ENCODE peak calls at places on chromosomes 4 and X, in ten cellular contexts. H, S, J, X, Z, G, E, K, R and D are unnamed samples.

GRCh38 chr4:2497931-2498330 is 29.0 kb downstream of the RNF4 start:
- DNase-seq in X (no peak), K (peak; percentile 21), S (no peak), H (no peak), G (no peak), J (no peak), R (no peak), Z (no peak), E (no peak), D (peak; percentile 57)

GRCh38 chr4:150379454-150379853 is 202.5 kb upstream of the MAB21L2 start:
- DNase-seq in X (no peak), K (no peak), E (no peak), R (no peak), S (no peak), Z (no peak), J (no peak), H (no peak), G (no peak), D (no peak)

GRCh38 chrX:103584606-103585005 is 709 bp upstream of the TCEAL4 start:
- DNase-seq in R (no peak), G (no peak), J (no peak), K (no peak), X (no peak), S (no peak), H (no peak), Z (peak; percentile 4), E (no peak), D (no peak)

GRCh38 chrX:50594788-50595187 is 124.2 kb upstream of the DGKK start:
- DNase-seq in R (no peak), J (no peak), G (no peak), S (no peak), H (no peak), K (no peak), E (no peak), Z (no peak), X (no peak), D (no peak)

GRCh38 chrX:39398973-39399268 is 597.7 kb downstream of the MID1IP1 start:
- DNase-seq in X (no peak), H (no peak), K (no peak), G (peak; percentile 15), J (no peak), R (no peak), S (no peak), Z (no peak), E (peak; percentile 35), D (peak; percentile 65)

GRCh38 chr4:98377626-98378025 is 116.4 kb downstream of the RAP1GDS1 start:
- DNase-seq in J (no peak), R (no peak), K (no peak), S (no peak), Z (no peak), H (no peak), G (no peak), X (no peak), E (no peak), D (no peak)

GRCh38 chr4:161949941-161950725 is 213.7 kb downstream of the FSTL5 start:
- DNase-seq in K (no peak), G (no peak), X (no peak), R (no peak), S (no peak), H (no peak), Z (no peak), J (no peak), E (no peak), D (no peak)

GRCh38 chrX:49041683-49042529 is 1.3 kb downstream of the TFE3 start:
- DNase-seq in Z (peak; percentile 42), J (no peak), K (no peak), H (no peak), X (no peak), S (no peak), R (no peak), E (no peak), G (peak; percentile 17), D (peak; percentile 6)

GRCh38 chr4:180635276-180635675 is 1607.9 kb upstream of the TENM3 start:
- DNase-seq in S (no peak), J (no peak), R (no peak), X (no peak), G (no peak), E (no peak), Z (no peak), K (no peak), H (no peak), D (no peak)

GRCh38 chr4:3232001-3232400 is 17.0 kb upstream of the MSANTD1 start:
- DNase-seq in K (no peak), S (no peak), Z (no peak), X (no peak), R (no peak), H (no peak), E (no peak), G (no peak), J (no peak), D (no peak)

GRCh38 chr4:30716671-30717207 is 3.4 kb upstream of the PCDH7 start:
- DNase-seq in S (no peak), X (peak; percentile 20), H (no peak), R (no peak), G (no peak), E (no peak), K (no peak), Z (no peak), J (no peak), D (peak; percentile 11)
- H3K27ac ChIP-seq in S (peak overlapping the region; percentile 80), X (no peak overlapping the region), H (no peak overlapping the region), R (peak overlapping the region; percentile 76), G (peak overlapping the region; percentile 88), E (no peak overlapping the region), K (peak overlapping the region; percentile 78), Z (no peak overlapping the region), J (no peak overlapping the region), D (peak overlapping the region; percentile 60)

DNA sequence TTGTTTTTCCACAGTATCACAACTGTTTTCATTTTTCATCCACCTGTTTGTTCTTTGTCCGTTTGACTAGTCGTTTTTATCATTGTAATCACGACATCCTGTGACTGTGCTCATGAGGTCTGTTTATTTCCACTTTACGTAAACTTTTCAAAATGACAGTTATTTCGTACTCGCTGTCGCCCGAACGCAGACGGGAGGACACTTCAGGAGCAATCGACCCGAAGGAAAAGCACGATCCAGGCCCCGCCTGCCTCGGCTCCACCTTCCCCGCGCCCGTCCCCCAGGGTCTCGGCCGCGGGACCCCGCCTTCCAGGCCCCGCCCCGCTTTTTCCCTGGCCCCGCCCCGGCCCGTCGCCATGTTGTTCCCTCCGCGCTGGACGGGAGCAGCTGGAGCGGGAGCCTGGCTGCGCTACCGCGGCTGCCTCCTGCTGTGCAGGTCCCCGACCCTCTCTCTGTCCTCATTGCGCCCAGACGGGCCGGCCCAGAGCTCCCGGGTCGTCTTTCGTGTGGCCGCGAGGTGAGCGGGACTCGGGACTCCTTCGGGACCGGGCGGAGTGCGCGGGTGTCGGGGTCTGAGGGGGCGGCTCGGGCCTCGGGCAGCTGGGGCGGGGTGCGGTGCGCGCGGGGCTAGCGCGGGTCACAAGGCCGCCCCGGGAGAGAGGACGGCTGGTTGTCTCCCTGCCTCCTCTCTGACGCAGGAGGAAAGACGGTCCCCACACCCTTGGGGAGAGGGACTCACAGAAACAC is at the start of gene RAB9A:
- DNase-seq in E (peak; percentile 92), K (peak; percentile 91), R (peak; percentile 92), G (peak; percentile 87), X (peak; percentile 92), Z (peak; percentile 78), H (peak; percentile 63), S (peak; percentile 88), J (peak; percentile 90), D (peak; percentile 83)
- TF ChIP-seq CTCF in E (no peak), K (no peak), R (no peak), G (no peak), X (no peak), Z (no peak), H (no peak), S (no peak), J (no peak), D (no peak)

GRCh38 chr4:5638316-5638715 is 70.0 kb downstream of the EVC2 start:
- DNase-seq in H (no peak), E (no peak), X (no peak), Z (peak; percentile 37), K (no peak), S (no peak), G (no peak), J (no peak), R (no peak), D (no peak)
- H3K27ac ChIP-seq in H (no peak overlapping the region), E (no peak overlapping the region), X (no peak overlapping the region), Z (no peak overlapping the region), K (no peak overlapping the region), S (no peak overlapping the region), G (no peak overlapping the region), J (no peak overlapping the region), R (no peak overlapping the region), D (no peak overlapping the region)

DNA sequence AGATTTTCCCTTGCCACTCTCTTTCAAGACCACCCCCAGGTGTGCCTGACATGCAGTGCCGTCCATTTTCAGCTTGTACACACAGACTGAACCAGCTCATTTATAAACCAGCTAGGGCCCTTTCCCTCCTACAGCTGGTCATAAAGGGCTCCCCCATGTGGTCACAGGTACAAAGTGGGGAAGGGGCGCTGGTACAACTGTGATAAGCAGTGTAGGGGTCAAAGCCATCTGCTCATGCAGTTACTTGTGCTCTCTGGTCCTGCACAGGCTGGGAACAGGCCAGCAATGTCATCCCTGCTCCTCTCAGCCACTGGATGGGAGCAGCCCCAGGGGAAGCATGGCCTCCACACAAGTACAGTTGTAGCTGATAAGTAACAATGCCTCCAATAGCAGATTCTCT is 20.6 kb downstream of the GABRQ start:
- DNase-seq in H (no peak), E (no peak), J (no peak), S (no peak), X (no peak), Z (no peak), G (no peak), R (no peak), K (no peak), D (no peak)
- TF ChIP-seq CTCF in H (no peak), E (no peak), J (no peak), S (no peak), X (no peak), Z (no peak), G (no peak), R (no peak), K (no peak), D (no peak)

GRCh38 chrX:821311-822178 is 191.0 kb downstream of the SHOX start:
- DNase-seq in S (no peak), R (no peak), E (no peak), G (no peak), Z (no peak), K (no peak), J (no peak), X (no peak), H (no peak), D (no peak)

GRCh38 chrX:830532-830931 is 199.9 kb downstream of the SHOX start:
- DNase-seq in G (no peak), R (no peak), J (no peak), S (no peak), Z (no peak), H (no peak), E (no peak), K (no peak), X (no peak), D (no peak)

GRCh38 chrX:829145-829544 is 198.6 kb downstream of the SHOX start:
- DNase-seq in S (no peak), K (no peak), H (no peak), R (no peak), Z (no peak), E (no peak), X (no peak), J (no peak), G (no peak), D (no peak)

GRCh38 chrX:826448-826847 is 195.9 kb downstream of the SHOX start:
- DNase-seq in H (no peak), Z (no peak), R (no peak), X (no peak), J (no peak), K (no peak), S (no peak), E (no peak), G (no peak), D (no peak)

GRCh38 chrX:826026-826425 is 195.4 kb downstream of the SHOX start:
- DNase-seq in Z (no peak), R (no peak), E (no peak), S (no peak), G (no peak), H (no peak), X (no peak), J (no peak), K (no peak), D (no peak)
- H3K27ac ChIP-seq in Z (no peak overlapping the region), R (peak overlapping the region; percentile 77), E (no peak overlapping the region), S (no peak overlapping the region), G (no peak overlapping the region), H (no peak overlapping the region), X (no peak overlapping the region), J (no peak overlapping the region), K (no peak overlapping the region), D (no peak overlapping the region)